ENCODE peak calls at places on chromosome 22, in six cellular contexts. One of them, this sample, is unnamed.

GRCh38 chr22:47540011-47540410 is 777.6 kb downstream of the TBC1D22A start:
- DNase-seq in IMR-90: no peak
- DNase-seq in H9: no peak
- DNase-seq in trophoblast cell: no peak
- DNase-seq in H1: no peak
- DNase-seq in mesenchymal stem cell: no peak
- DNase-seq in this sample: no peak

GRCh38 chr22:19120829-19121630 is 1.2 kb downstream of the DGCR2 start:
- DNase-seq in trophoblast cell: peak
- DNase-seq in H1: no peak
- DNase-seq in mesenchymal stem cell: peak
- DNase-seq in H9: peak
- DNase-seq in IMR-90: peak
- DNase-seq in this sample: no peak

GRCh38 chr22:43014062-43014875 is 680 bp downstream of the PACSIN2 start:
- DNase-seq in H9: peak
- DNase-seq in H1: peak
- DNase-seq in mesenchymal stem cell: peak
- DNase-seq in trophoblast cell: peak
- DNase-seq in IMR-90: no peak
- DNase-seq in this sample: peak

GRCh38 chr22:24178502-24179440 is 2.5 kb upstream of the SUSD2 start:
- DNase-seq in H9: peak
- DNase-seq in H1: peak
- DNase-seq in IMR-90: no peak
- DNase-seq in trophoblast cell: no peak
- DNase-seq in mesenchymal stem cell: no peak
- DNase-seq in this sample: no peak

GRCh38 chr22:42365337-42365865 is 66.8 kb downstream of the NFAM1 start:
- DNase-seq in H9: peak
- DNase-seq in IMR-90: no peak
- DNase-seq in H1: no peak
- DNase-seq in mesenchymal stem cell: no peak
- DNase-seq in trophoblast cell: peak
- DNase-seq in this sample: no peak

GRCh38 chr22:43333156-43333555 is 10.0 kb downstream of the SCUBE1 start:
- DNase-seq in mesenchymal stem cell: no peak
- DNase-seq in IMR-90: no peak
- DNase-seq in H9: no peak
- DNase-seq in trophoblast cell: no peak
- DNase-seq in H1: no peak
- DNase-seq in this sample: no peak

GRCh38 chr22:33299245-33299956 is 241.2 kb upstream of the SYN3 start:
- DNase-seq in mesenchymal stem cell: no peak
- DNase-seq in H1: no peak
- DNase-seq in trophoblast cell: no peak
- DNase-seq in IMR-90: no peak
- DNase-seq in H9: no peak
- DNase-seq in this sample: no peak

GRCh38 chr22:50399751-50400331 is 56.7 kb downstream of the PPP6R2 start:
- DNase-seq in mesenchymal stem cell: peak
- DNase-seq in trophoblast cell: peak
- DNase-seq in H9: peak
- DNase-seq in H1: peak
- DNase-seq in IMR-90: no peak
- DNase-seq in this sample: peak

GRCh38 chr22:49937758-49938564 is 19.5 kb downstream of the CRELD2 start:
- DNase-seq in IMR-90: no peak
- DNase-seq in trophoblast cell: no peak
- DNase-seq in H1: no peak
- DNase-seq in H9: no peak
- DNase-seq in mesenchymal stem cell: no peak
- DNase-seq in this sample: no peak

GRCh38 chr22:45318558-45319318 is 9.0 kb downstream of the FAM118A start:
- DNase-seq in IMR-90: peak
- DNase-seq in H9: no peak
- DNase-seq in H1: no peak
- DNase-seq in trophoblast cell: no peak
- DNase-seq in mesenchymal stem cell: peak
- DNase-seq in this sample: no peak

GRCh38 chr22:32623943-32624342 is 149.3 kb downstream of the FBXO7 start:
- DNase-seq in mesenchymal stem cell: peak
- DNase-seq in trophoblast cell: no peak
- DNase-seq in H9: no peak
- DNase-seq in IMR-90: peak
- DNase-seq in H1: no peak
- DNase-seq in this sample: no peak

GRCh38 chr22:40743740-40744139 is 64.5 kb downstream of the MCHR1 start:
- DNase-seq in mesenchymal stem cell: no peak
- DNase-seq in IMR-90: no peak
- DNase-seq in H1: no peak
- DNase-seq in trophoblast cell: no peak
- DNase-seq in H9: no peak
- DNase-seq in this sample: no peak

GRCh38 chr22:29994027-29994715 is 86.1 kb upstream of the HORMAD2 start:
- DNase-seq in H9: no peak
- DNase-seq in IMR-90: peak
- DNase-seq in mesenchymal stem cell: peak
- DNase-seq in H1: no peak
- DNase-seq in trophoblast cell: no peak
- DNase-seq in this sample: no peak

GRCh38 chr22:46579751-46580449 is 40.3 kb upstream of the GRAMD4 start:
- DNase-seq in H9: peak
- DNase-seq in trophoblast cell: no peak
- DNase-seq in H1: no peak
- DNase-seq in IMR-90: no peak
- DNase-seq in mesenchymal stem cell: no peak
- DNase-seq in this sample: no peak

GRCh38 chr22:45240137-45240809 is 421 bp downstream of the KIAA0930 start:
- DNase-seq in H9: no peak
- DNase-seq in IMR-90: no peak
- DNase-seq in trophoblast cell: no peak
- DNase-seq in mesenchymal stem cell: peak
- DNase-seq in H1: peak
- DNase-seq in this sample: no peak

GRCh38 chr22:45210174-45210573 is 30.5 kb downstream of the KIAA0930 start:
- DNase-seq in trophoblast cell: no peak
- DNase-seq in mesenchymal stem cell: no peak
- DNase-seq in H9: no peak
- DNase-seq in IMR-90: no peak
- DNase-seq in H1: no peak
- DNase-seq in this sample: no peak

GRCh38 chr22:40534379-40535188 is 101.9 kb downstream of the MRTFA start:
- DNase-seq in IMR-90: peak
- DNase-seq in H1: no peak
- DNase-seq in trophoblast cell: no peak
- DNase-seq in mesenchymal stem cell: peak
- DNase-seq in H9: peak
- DNase-seq in this sample: no peak

GRCh38 chr22:32887293-32887692 is 85.8 kb downstream of the TIMP3 start:
- DNase-seq in mesenchymal stem cell: no peak
- DNase-seq in IMR-90: no peak
- DNase-seq in H1: no peak
- DNase-seq in H9: no peak
- DNase-seq in trophoblast cell: no peak
- DNase-seq in this sample: no peak

GRCh38 chr22:19118601-19118880 is 3.7 kb downstream of the DGCR2 start:
- DNase-seq in H9: no peak
- DNase-seq in mesenchymal stem cell: no peak
- DNase-seq in trophoblast cell: no peak
- DNase-seq in H1: no peak
- DNase-seq in IMR-90: no peak
- DNase-seq in this sample: no peak

GRCh38 chr22:42793848-42794405 is 63.1 kb downstream of the ARFGAP3 start:
- DNase-seq in trophoblast cell: no peak
- DNase-seq in mesenchymal stem cell: no peak
- DNase-seq in IMR-90: no peak
- DNase-seq in H1: no peak
- DNase-seq in H9: no peak
- DNase-seq in this sample: no peak

GRCh38 chr22:44916281-44917231 is 93.2 kb downstream of the PHF21B start:
- DNase-seq in H9: no peak
- DNase-seq in IMR-90: no peak
- DNase-seq in H1: no peak
- DNase-seq in trophoblast cell: no peak
- DNase-seq in mesenchymal stem cell: no peak
- DNase-seq in this sample: no peak

GRCh38 chr22:23376256-23376655 is 195.9 kb downstream of the BCR start:
- DNase-seq in mesenchymal stem cell: peak
- DNase-seq in H1: peak
- DNase-seq in IMR-90: no peak
- DNase-seq in H9: peak
- DNase-seq in trophoblast cell: no peak
- DNase-seq in this sample: no peak

DNA sequence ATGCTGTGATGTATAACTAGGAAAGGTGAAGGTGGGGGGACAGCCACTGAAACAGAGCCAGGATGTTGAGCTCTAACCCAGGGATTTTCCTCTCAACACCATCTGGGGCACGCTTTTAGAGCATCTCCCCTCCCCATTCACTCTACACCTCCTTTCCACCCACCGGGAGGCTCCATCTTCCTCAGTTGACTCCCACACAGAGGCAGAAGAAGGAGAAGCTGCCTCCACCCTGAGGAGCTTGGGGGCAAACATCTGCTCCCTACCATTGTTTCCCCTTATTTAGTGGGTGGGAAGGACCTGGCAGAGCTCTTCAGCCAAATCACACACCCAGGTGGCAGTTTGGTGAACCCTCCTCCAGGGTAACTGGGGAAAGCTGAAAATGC is 50.0 kb upstream of the ADA2 start:
- DNase-seq in H9: no peak
- DNase-seq in mesenchymal stem cell: no peak
- DNase-seq in trophoblast cell: no peak
- DNase-seq in H1: no peak
- DNase-seq in IMR-90: no peak
- DNase-seq in this sample: no peak
- H2BK120ac ChIP-seq in H9: no peak
- H2BK120ac ChIP-seq in mesenchymal stem cell: no peak
- H2BK120ac ChIP-seq in trophoblast cell: no peak
- H2BK120ac ChIP-seq in H1: peak
- H2BK120ac ChIP-seq in IMR-90: no peak
- H2BK120ac ChIP-seq in this sample: no peak

GRCh38 chr22:31154975-31155374 is 5.0 kb upstream of the RNF185 start:
- DNase-seq in trophoblast cell: no peak
- DNase-seq in H1: no peak
- DNase-seq in IMR-90: no peak
- DNase-seq in H9: no peak
- DNase-seq in mesenchymal stem cell: no peak
- DNase-seq in this sample: no peak
- H4K91ac ChIP-seq in trophoblast cell: no peak
- H4K91ac ChIP-seq in H1: no peak
- H4K91ac ChIP-seq in IMR-90: peak
- H4K91ac ChIP-seq in H9: no peak
- H4K91ac ChIP-seq in mesenchymal stem cell: peak
- H4K91ac ChIP-seq in this sample: no peak

GRCh38 chr22:37918580-37919274 is 12.6 kb downstream of the MICALL1 start:
- DNase-seq in H9: no peak
- DNase-seq in IMR-90: no peak
- DNase-seq in trophoblast cell: no peak
- DNase-seq in mesenchymal stem cell: no peak
- DNase-seq in H1: no peak
- DNase-seq in this sample: no peak
- H2BK120ac ChIP-seq in H9: no peak
- H2BK120ac ChIP-seq in IMR-90: no peak
- H2BK120ac ChIP-seq in trophoblast cell: no peak
- H2BK120ac ChIP-seq in mesenchymal stem cell: no peak
- H2BK120ac ChIP-seq in H1: no peak
- H2BK120ac ChIP-seq in this sample: no peak

DNA sequence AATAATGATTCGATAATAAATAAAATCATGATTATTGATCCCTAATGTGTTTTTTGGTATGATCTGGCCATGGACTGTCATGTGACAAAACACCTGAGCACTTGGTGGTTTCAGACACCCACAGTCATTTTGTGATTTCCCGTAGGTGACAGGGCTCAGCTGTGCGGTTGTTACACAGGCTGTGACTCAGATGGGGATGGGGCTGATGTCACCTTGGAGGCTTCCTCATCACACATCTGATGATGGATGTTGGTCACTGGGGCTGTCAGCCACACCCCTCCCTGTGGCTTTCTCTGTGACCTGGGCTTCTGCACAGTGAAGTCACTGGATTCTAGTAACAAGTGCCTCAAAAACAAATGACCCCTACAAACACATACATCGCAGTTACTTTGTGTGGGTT is 995.1 kb downstream of the BRD1 start:
- DNase-seq in IMR-90: no peak
- DNase-seq in H9: no peak
- DNase-seq in trophoblast cell: no peak
- DNase-seq in H1: no peak
- DNase-seq in mesenchymal stem cell: no peak
- DNase-seq in this sample: no peak
- H4K91ac ChIP-seq in IMR-90: no peak
- H4K91ac ChIP-seq in H9: no peak
- H4K91ac ChIP-seq in trophoblast cell: no peak
- H4K91ac ChIP-seq in H1: no peak
- H4K91ac ChIP-seq in mesenchymal stem cell: no peak
- H4K91ac ChIP-seq in this sample: no peak

GRCh38 chr22:35024364-35024692 is 41.6 kb upstream of the ISX start:
- DNase-seq in H9: no peak
- DNase-seq in H1: no peak
- DNase-seq in IMR-90: no peak
- DNase-seq in mesenchymal stem cell: no peak
- DNase-seq in trophoblast cell: no peak
- DNase-seq in this sample: no peak

GRCh38 chr22:35022291-35022690 is 43.7 kb upstream of the ISX start:
- DNase-seq in H1: no peak
- DNase-seq in IMR-90: no peak
- DNase-seq in mesenchymal stem cell: no peak
- DNase-seq in trophoblast cell: no peak
- DNase-seq in H9: no peak
- DNase-seq in this sample: no peak

GRCh38 chr22:35020517-35020916 is 45.4 kb upstream of the ISX start:
- DNase-seq in IMR-90: no peak
- DNase-seq in H1: no peak
- DNase-seq in H9: no peak
- DNase-seq in trophoblast cell: no peak
- DNase-seq in mesenchymal stem cell: no peak
- DNase-seq in this sample: no peak

GRCh38 chr22:35021166-35021565 is 44.8 kb upstream of the ISX start:
- DNase-seq in trophoblast cell: no peak
- DNase-seq in H9: no peak
- DNase-seq in IMR-90: no peak
- DNase-seq in H1: no peak
- DNase-seq in mesenchymal stem cell: no peak
- DNase-seq in this sample: no peak

GRCh38 chr22:35023692-35024363 is 42.1 kb upstream of the ISX start:
- DNase-seq in IMR-90: no peak
- DNase-seq in H9: peak
- DNase-seq in trophoblast cell: peak
- DNase-seq in H1: peak
- DNase-seq in mesenchymal stem cell: peak
- DNase-seq in this sample: peak
- H2BK120ac ChIP-seq in IMR-90: no peak
- H2BK120ac ChIP-seq in H9: no peak
- H2BK120ac ChIP-seq in trophoblast cell: peak
- H2BK120ac ChIP-seq in H1: no peak
- H2BK120ac ChIP-seq in mesenchymal stem cell: no peak
- H2BK120ac ChIP-seq in this sample: no peak

GRCh38 chr22:21968452-21969129 is 14.0 kb downstream of the TOP3B start:
- DNase-seq in IMR-90: no peak
- DNase-seq in mesenchymal stem cell: no peak
- DNase-seq in H9: no peak
- DNase-seq in H1: no peak
- DNase-seq in trophoblast cell: no peak
- DNase-seq in this sample: no peak
- H4K91ac ChIP-seq in IMR-90: no peak
- H4K91ac ChIP-seq in mesenchymal stem cell: no peak
- H4K91ac ChIP-seq in H9: no peak
- H4K91ac ChIP-seq in H1: no peak
- H4K91ac ChIP-seq in trophoblast cell: no peak
- H4K91ac ChIP-seq in this sample: no peak

This sample was measured in neuronal stem cell.